ENCODE peak calls at places on chromosome 2, in six cellular contexts. W is A549, A is HCT116, V is GM12878, H is endothelial cell of umbilical vein, O is HepG2. Z is an unnamed sample.

GRCh38 chr2:213219816-213220215 is 64.4 kb upstream of the SPAG16 start:
- DNase-seq in A (no peak), H (no peak), V (no peak), W (no peak), O (no peak), Z (no peak)

GRCh38 chr2:163812926-163813520 is 77.2 kb upstream of the FIGN start:
- DNase-seq in W (no peak), A (no peak), H (no peak), V (no peak), O (no peak), Z (no peak)

GRCh38 chr2:207121784-207122183 is 44.0 kb downstream of the KLF7 start:
- DNase-seq in H (peak; percentile 82), A (peak; percentile 56), W (no peak), V (no peak), O (no peak), Z (no peak)

GRCh38 chr2:121045245-121045644 is 239.8 kb downstream of the TFCP2L1 start:
- DNase-seq in H (no peak), A (no peak), O (no peak), W (no peak), V (no peak), Z (no peak)

GRCh38 chr2:230317366-230317765 is 9.6 kb upstream of the SP140L start:
- DNase-seq in V (no peak), H (no peak), W (no peak), O (no peak), A (no peak), Z (no peak)

GRCh38 chr2:31660812-31661335 is 80.1 kb upstream of the SRD5A2 start:
- DNase-seq in V (no peak), O (no peak), A (no peak), W (no peak), H (no peak), Z (no peak)

GRCh38 chr2:158797963-158798700 is 3.0 kb downstream of the DAPL1 start:
- DNase-seq in W (no peak), A (no peak), H (peak; percentile 37), O (no peak), V (no peak), Z (no peak)

GRCh38 chr2:57185568-57185967 is 861.0 kb upstream of the VRK2 start:
- DNase-seq in V (no peak), H (no peak), W (no peak), O (no peak), A (no peak), Z (no peak)

GRCh38 chr2:217966399-217967068 is 36.3 kb downstream of the TNS1 start:
- DNase-seq in A (no peak), V (no peak), O (no peak), W (no peak), H (no peak), Z (no peak)

GRCh38 chr2:96305979-96306308 is 598 bp upstream of the SNRNP200 start:
- DNase-seq in H (no peak), O (no peak), W (no peak), V (no peak), A (no peak), Z (no peak)

GRCh38 chr2:190088917-190089316 is 26.4 kb upstream of the MSTN start:
- DNase-seq in O (peak; percentile 73), H (peak; percentile 72), W (peak; percentile 10), V (peak; percentile 20), A (peak; percentile 72), Z (peak; percentile 73)

GRCh38 chr2:134919360-134920210 is 963 bp downstream of the CCNT2 start:
- DNase-seq in V (no peak), A (no peak), W (no peak), O (no peak), H (peak; percentile 44), Z (peak; percentile 66)
- TF ChIP-seq MAX in V (no peak), A (no peak), W (no peak), O (no peak), H (no peak), Z (no peak)

DNA sequence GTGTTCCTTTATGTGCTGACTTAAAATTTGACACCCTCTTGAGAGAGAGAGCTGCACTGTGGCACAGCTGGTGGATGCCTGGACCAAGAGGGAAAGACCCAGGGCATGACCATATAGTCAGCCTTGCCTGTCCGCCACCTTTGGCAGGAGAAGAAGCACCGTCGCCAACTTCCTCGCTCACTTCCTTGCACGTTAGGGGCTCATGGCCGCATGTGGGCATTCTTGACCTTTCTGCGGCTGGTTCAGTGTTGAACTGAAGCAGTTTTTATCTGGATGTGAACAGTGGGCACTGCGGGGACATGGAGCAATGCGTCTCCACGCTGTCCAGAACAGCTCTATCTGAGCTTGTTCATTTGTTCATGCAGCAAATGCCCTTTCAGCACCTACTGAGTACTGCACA is 66.9 kb downstream of the TRAPPC12 start:
- DNase-seq in V (no peak), H (no peak), A (no peak), O (no peak), W (no peak), Z (no peak)
- TF ChIP-seq POLR2A in V (no peak), H (no peak), A (no peak), O (no peak), W (no peak), Z (no peak)

DNA sequence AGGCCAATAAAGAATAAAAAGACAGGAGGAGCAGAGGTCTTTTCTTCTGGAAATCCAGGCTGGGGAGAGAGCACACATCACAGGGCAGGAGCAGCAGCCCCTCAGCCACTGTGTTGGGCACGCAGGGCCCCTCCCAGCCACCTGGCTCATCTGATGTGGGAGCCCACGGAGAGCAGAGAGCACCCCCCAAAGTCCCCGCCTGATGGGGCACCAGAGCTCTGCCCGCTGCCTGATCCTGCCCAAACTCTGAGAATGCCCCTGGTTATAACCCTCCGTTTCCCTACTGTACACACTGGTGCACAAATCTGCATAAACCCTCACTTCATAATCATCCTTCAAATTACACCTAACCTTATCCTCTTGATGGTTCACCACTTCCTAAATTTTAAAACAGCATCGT is 111.3 kb downstream of the HDAC4 start:
- DNase-seq in W (no peak), V (no peak), A (no peak), O (no peak), H (no peak), Z (no peak)
- TF ChIP-seq MAX in W (no peak), V (no peak), A (no peak), O (no peak), H (no peak), Z (no peak)

DNA sequence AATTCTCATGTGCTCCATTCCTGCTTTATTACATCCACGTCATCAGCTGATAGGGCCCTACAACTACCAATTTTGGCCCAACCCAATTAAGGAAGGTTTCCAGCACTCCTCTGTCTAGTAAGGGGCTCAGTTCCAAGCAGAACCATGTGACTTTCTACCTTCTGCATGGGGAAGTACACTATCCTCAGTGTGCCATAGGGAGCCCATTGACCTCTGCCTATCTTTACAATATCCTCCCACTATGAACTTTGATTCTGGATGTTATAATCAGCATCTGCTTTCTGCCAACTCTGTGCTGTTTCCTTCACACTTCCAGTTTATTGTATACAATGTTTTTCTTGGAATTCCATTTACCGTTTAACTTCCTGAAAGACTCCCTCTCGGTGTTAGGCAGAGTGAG is 53.9 kb upstream of the GCFC2 start:
- DNase-seq in W (no peak), A (no peak), H (peak; percentile 34), O (no peak), V (no peak), Z (no peak)
- TF ChIP-seq POLR2A in W (no peak), A (no peak), H (no peak), O (no peak), V (no peak), Z (no peak)

GRCh38 chr2:60707750-60708371 is 48.2 kb upstream of the PAPOLG start:
- DNase-seq in O (peak; percentile 49), V (peak; percentile 2), W (peak; percentile 36), A (peak; percentile 10), H (peak; percentile 44), Z (peak; percentile 59)
- TF ChIP-seq MAX in O (no peak), V (no peak), W (no peak), A (no peak), H (no peak), Z (no peak)

GRCh38 chr2:238426568-238427434 is at the start of gene ASB1:
- DNase-seq in H (peak; percentile 66), V (peak; percentile 33), W (peak; percentile 62), A (peak; percentile 48), O (peak; percentile 73), Z (peak; percentile 94)
- TF ChIP-seq POLR2A in H (peak; percentile 69), V (peak; percentile 93), W (peak; percentile 46), A (peak; percentile 17), O (peak; percentile 64), Z (peak; percentile 69)

DNA sequence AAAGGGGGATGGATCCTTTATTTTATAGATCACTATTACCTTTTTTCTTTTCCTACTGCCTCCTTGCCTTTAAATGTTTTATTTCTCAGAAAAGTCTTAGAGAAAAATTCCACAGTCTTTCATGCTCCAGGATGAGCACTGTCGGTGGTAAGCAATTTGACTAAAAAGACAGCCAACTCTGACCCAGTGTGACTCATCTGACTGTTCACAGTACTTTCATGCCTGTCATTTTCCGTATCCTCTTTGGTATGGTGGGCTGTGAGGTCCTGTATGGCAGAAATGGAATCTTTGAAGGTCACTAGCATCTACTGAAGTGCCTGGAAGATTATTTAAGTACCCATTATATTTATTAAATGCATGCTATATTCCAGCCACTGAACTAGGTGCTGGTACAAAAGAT is 2.1 kb upstream of the RFTN2 start:
- DNase-seq in O (no peak), W (no peak), V (no peak), A (no peak), H (no peak), Z (no peak)
- TF ChIP-seq MAX in O (no peak), W (no peak), V (no peak), A (no peak), H (no peak), Z (no peak)

DNA sequence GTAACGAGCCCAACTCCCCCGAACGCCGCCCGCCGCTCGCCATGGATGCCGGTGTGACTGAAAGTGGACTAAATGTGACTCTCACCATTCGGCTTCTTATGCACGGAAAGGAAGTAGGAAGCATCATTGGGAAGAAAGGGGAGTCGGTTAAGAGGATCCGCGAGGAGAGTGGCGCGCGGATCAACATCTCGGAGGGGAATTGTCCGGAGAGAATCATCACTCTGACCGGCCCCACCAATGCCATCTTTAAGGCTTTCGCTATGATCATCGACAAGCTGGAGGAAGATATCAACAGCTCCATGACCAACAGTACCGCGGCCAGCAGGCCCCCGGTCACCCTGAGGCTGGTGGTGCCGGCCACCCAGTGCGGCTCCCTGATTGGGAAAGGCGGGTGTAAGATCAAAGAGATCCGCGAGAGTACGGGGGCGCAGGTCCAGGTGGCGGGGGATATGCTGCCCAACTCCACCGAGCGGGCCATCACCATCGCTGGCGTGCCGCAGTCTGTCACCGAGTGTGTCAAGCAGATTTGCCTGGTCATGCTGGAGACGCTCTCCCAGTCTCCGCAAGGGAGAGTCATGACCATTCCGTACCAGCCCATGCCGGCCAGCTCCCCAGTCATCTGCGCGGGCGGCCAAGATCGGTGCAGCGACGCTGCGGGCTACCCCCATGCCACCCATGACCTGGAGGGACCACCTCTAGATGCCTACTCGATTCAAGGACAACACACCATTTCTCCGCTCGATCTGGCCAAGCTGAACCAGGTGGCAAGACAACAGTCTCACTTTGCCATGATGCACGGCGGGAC is 628 bp downstream of the PCBP1 start:
- DNase-seq in W (peak; percentile 55), H (peak; percentile 61), V (no peak), A (no peak), O (peak; percentile 64), Z (peak; percentile 78)
- TF ChIP-seq POLR2A in W (peak; percentile 11), H (no peak), V (peak; percentile 85), A (peak; percentile 32), O (peak; percentile 85), Z (no peak)

GRCh38 chr2:103396152-103396551 is 634.3 kb downstream of the TMEM182 start:
- DNase-seq in V (no peak), H (no peak), A (no peak), O (no peak), W (no peak), Z (no peak)
- TF ChIP-seq MAX in V (no peak), H (no peak), A (no peak), O (no peak), W (no peak), Z (no peak)